ENCODE peak calls at places on chromosomes 3 and 15, in seven cellular contexts. F is WTC11; W is NCI-H1694 treated with DMSO at 0.1 percent for 48 hours; D is HFFc6; V is sigmoid colon; M is CD4-positive, CD25-positive, alpha-beta regulatory T cell; B is NCI-H1417. O is an unnamed sample.
A peak's percentile ranks its signal among the peaks of the same experiment; 100 is the strongest.

GRCh38 chr3:122754867-122755835 is 38.5 kb downstream of the HSPBAP1 start:
- DNase-seq in B (no peak), W (no peak), V (no peak), M (no peak), D (peak; percentile 39), F (no peak), O (peak; percentile 52)

GRCh38 chr3:159782724-159783421 is 205.8 kb upstream of the IL12A start:
- DNase-seq in M (no peak), V (no peak), D (no peak), W (no peak), F (no peak), B (peak; percentile 33), O (no peak)

GRCh38 chr3:135329479-135329878 is 534.4 kb downstream of the EPHB1 start:
- DNase-seq in W (no peak), B (no peak), V (no peak), D (no peak), M (no peak), F (no peak), O (no peak)

GRCh38 chr15:35958936-35959335 is 413.0 kb upstream of the DPH6 start:
- DNase-seq in M (no peak), V (no peak), F (no peak), B (no peak), W (no peak), D (no peak), O (no peak)

GRCh38 chr3:195270350-195271115 is 426 bp downstream of the XXYLT1 start:
- DNase-seq in W (peak; percentile 34), V (peak; percentile 85), F (peak; percentile 74), B (peak; percentile 99), M (peak; percentile 27), D (peak; percentile 46), O (peak; percentile 57)

GRCh38 chr15:81015595-81016252 is 15.0 kb downstream of the TLNRD1 start:
- DNase-seq in F (no peak), M (no peak), D (no peak), W (no peak), V (no peak), B (no peak), O (no peak)

GRCh38 chr15:78369161-78369560 is 29.0 kb downstream of the CRABP1 start:
- DNase-seq in B (no peak), D (no peak), W (no peak), F (no peak), V (no peak), M (no peak), O (no peak)

GRCh38 chr3:9886328-9886727 is 4.1 kb upstream of the JAGN1 start:
- DNase-seq in M (no peak), D (no peak), B (no peak), W (no peak), F (no peak), V (no peak), O (no peak)

GRCh38 chr3:151403246-151403645 is 18.7 kb upstream of the P2RY12 start:
- DNase-seq in D (peak; percentile 62), W (no peak), M (no peak), F (no peak), V (no peak), B (no peak), O (peak; percentile 81)

GRCh38 chr3:177835917-177836316 is 638.6 kb upstream of the TBL1XR1 start:
- DNase-seq in F (no peak), B (no peak), V (no peak), M (no peak), D (peak; percentile 79), W (no peak), O (peak; percentile 66)

GRCh38 chr15:62572797-62573196 is 407.7 kb upstream of the C2CD4B start:
- DNase-seq in V (no peak), D (no peak), B (no peak), M (no peak), F (peak; percentile 54), W (no peak), O (no peak)

GRCh38 chr3:128782282-128783146 is 56.5 kb downstream of the RAB7A start:
- DNase-seq in B (no peak), F (no peak), D (no peak), V (no peak), W (no peak), M (no peak), O (no peak)

GRCh38 chr3:123423806-123424205 is 25.1 kb downstream of the ADCY5 start:
- DNase-seq in V (no peak), F (no peak), M (no peak), B (no peak), W (no peak), D (no peak), O (no peak)

GRCh38 chr15:39698444-39699390 is 83.9 kb downstream of the FSIP1 start:
- DNase-seq in M (no peak), W (no peak), V (no peak), F (no peak), D (no peak), B (no peak), O (no peak)

GRCh38 chr3:4313606-4314308 is 10.6 kb downstream of the SETMAR start:
- DNase-seq in D (no peak), M (no peak), B (no peak), W (no peak), F (no peak), V (no peak), O (no peak)

GRCh38 chr3:128496602-128497304 is 3.8 kb upstream of the GATA2 start:
- DNase-seq in B (peak; percentile 78), D (no peak), F (no peak), M (no peak), V (peak; percentile 72), W (no peak), O (no peak)

GRCh38 chr3:38227989-38228388 is 37.6 kb upstream of the SLC22A13 start:
- DNase-seq in B (no peak), W (no peak), V (no peak), F (no peak), D (peak; percentile 82), M (no peak), O (peak; percentile 36)

GRCh38 chr3:176741648-176742047 is 455.6 kb downstream of the TBL1XR1 start:
- DNase-seq in W (no peak), V (no peak), M (no peak), F (no peak), B (no peak), D (no peak), O (no peak)

GRCh38 chr15:64928626-64929220 is 17.0 kb downstream of the ANKDD1A start:
- DNase-seq in V (no peak), W (no peak), B (no peak), F (no peak), D (no peak), M (no peak), O (no peak)

GRCh38 chr3:89434621-89435380 is 327.4 kb downstream of the EPHA3 start:
- DNase-seq in B (no peak), D (no peak), V (no peak), F (no peak), W (no peak), M (no peak), O (no peak)